ENCODE peak calls at places on chromosomes 16 and 17, in five cellular contexts. P, Q, L, R and W are unnamed samples.

GRCh38 chr16:89618114-89618999 is 4.9 kb downstream of the DPEP1 start:
- DNase-seq in P (peak; percentile 20), R (peak; percentile 43), Q (no peak), L (no peak), W (no peak)

GRCh38 chr17:47883589-47884426 is 12.2 kb upstream of the SP2 start:
- DNase-seq in R (no peak), Q (no peak), P (no peak), L (no peak), W (peak; percentile 22)

GRCh38 chr16:50774960-50775359 is 33.1 kb downstream of the CYLD start:
- DNase-seq in P (no peak), Q (no peak), L (no peak), R (no peak), W (no peak)

GRCh38 chr17:36808181-36808661 is 129.1 kb upstream of the LHX1 start:
- DNase-seq in R (peak; percentile 12), Q (no peak), L (no peak), P (peak; percentile 53), W (peak; percentile 66)

GRCh38 chr17:3030096-3030495 is 33.3 kb downstream of the OR1D5 start:
- DNase-seq in P (no peak), R (peak; percentile 1), Q (no peak), L (no peak), W (no peak)

GRCh38 chr17:12522743-12523181 is 142.9 kb upstream of the MYOCD start:
- DNase-seq in R (peak; percentile 84), P (no peak), L (no peak), Q (no peak), W (no peak)

GRCh38 chr16:12902511-12903324 is 1.3 kb downstream of the SHISA9 start:
- DNase-seq in Q (no peak), P (no peak), L (peak; percentile 52), R (no peak), W (peak; percentile 43)

GRCh38 chr16:65936096-65936495 is 430.4 kb upstream of the CDH5 start:
- DNase-seq in R (no peak), L (no peak), P (no peak), Q (no peak), W (no peak)

GRCh38 chr17:36209575-36209974 is 1.3 kb upstream of the CCL4L2 start:
- DNase-seq in Q (no peak), L (no peak), R (no peak), P (no peak), W (no peak)

GRCh38 chr16:69888005-69888560 is 63.1 kb upstream of the CLEC18A start:
- DNase-seq in L (no peak), R (no peak), P (no peak), Q (no peak), W (no peak)

GRCh38 chr17:75588546-75589016 is 981 bp downstream of the MYO15B start:
- DNase-seq in P (peak; percentile 40), L (no peak), R (no peak), Q (peak; percentile 84), W (no peak)

GRCh38 chr16:14155572-14156213 is 84.6 kb downstream of the MRTFB start:
- DNase-seq in P (no peak), Q (no peak), R (peak; percentile 7), L (no peak), W (no peak)

GRCh38 chr16:4680673-4681470 is 12.5 kb upstream of the NUDT16L1 start:
- DNase-seq in R (no peak), P (no peak), L (no peak), Q (peak; percentile 80), W (no peak)